ENCODE peak calls at places on chromosomes 12 and 14, in ten cellular contexts. X, I, U, P, S, C, D, W, J and V are unnamed samples.

GRCh38 chr12:68614105-68614679 is 3.5 kb downstream of the RAP1B start:
- DNase-seq in C (no peak), I (no peak), P (no peak), D (no peak), S (no peak), W (no peak), U (no peak), J (no peak), X (no peak), V (no peak)

GRCh38 chr14:103867523-103867953 is 20.2 kb upstream of the PPP1R13B start:
- DNase-seq in P (no peak), W (no peak), I (peak), U (no peak), S (no peak), C (no peak), D (no peak), J (no peak), X (no peak), V (no peak)

GRCh38 chr12:3962661-3963483 is 89.7 kb upstream of the PARP11 start:
- DNase-seq in I (no peak), D (no peak), W (no peak), P (peak), C (no peak), U (no peak), J (no peak), X (no peak), S (no peak), V (peak)

GRCh38 chr12:90246673-90247072 is 538.0 kb upstream of the ATP2B1 start:
- DNase-seq in P (no peak), D (no peak), S (no peak), W (no peak), C (no peak), U (no peak), I (no peak), X (no peak), J (no peak), V (no peak)

GRCh38 chr12:135127-135526 is 68.6 kb downstream of the IQSEC3 start:
- DNase-seq in I (no peak), D (no peak), X (no peak), J (no peak), C (no peak), W (no peak), U (no peak), P (no peak), S (no peak), V (no peak)

GRCh38 chr14:104172880-104173279 is 34.5 kb downstream of the KIF26A start:
- DNase-seq in W (no peak), J (no peak), S (no peak), X (no peak), U (no peak), P (no peak), D (no peak), I (no peak), C (no peak), V (no peak)

GRCh38 chr12:41932470-41932991 is 212.1 kb downstream of the GXYLT1 start:
- DNase-seq in I (peak), J (peak), U (no peak), C (peak), S (no peak), W (peak), P (peak), X (no peak), D (peak), V (peak)

GRCh38 chr12:25866586-25867378 is 91.7 kb upstream of the RASSF8 start:
- DNase-seq in I (no peak), C (no peak), W (no peak), U (no peak), P (no peak), X (no peak), D (no peak), J (no peak), S (no peak), V (no peak)

GRCh38 chr14:20681348-20682126 is 2.8 kb upstream of the RNASE4 start:
- DNase-seq in I (peak), P (peak), X (peak), S (peak), U (peak), J (peak), W (peak), C (peak), D (peak), V (peak)

GRCh38 chr12:91395628-91396027 is 213.0 kb upstream of the DCN start:
- DNase-seq in U (no peak), W (no peak), I (no peak), C (no peak), J (no peak), D (no peak), P (no peak), S (no peak), X (no peak), V (no peak)

GRCh38 chr12:724194-724855 is 28.1 kb upstream of the WNK1 start:
- DNase-seq in I (no peak), J (no peak), C (no peak), W (no peak), P (no peak), U (no peak), S (no peak), X (peak), D (no peak), V (no peak)

GRCh38 chr12:45543887-45544286 is 185.6 kb upstream of the ARID2 start:
- DNase-seq in X (peak), I (peak), C (peak), J (no peak), D (peak), W (no peak), S (peak), U (peak), P (peak), V (peak)

GRCh38 chr14:21308132-21308478 is 28.2 kb downstream of the RPGRIP1 start:
- DNase-seq in D (no peak), P (no peak), U (no peak), J (no peak), X (no peak), C (no peak), W (no peak), I (no peak), S (peak), V (no peak)

GRCh38 chr14:59631237-59631636 is 54.6 kb upstream of the CCDC175 start:
- DNase-seq in X (no peak), S (peak), D (no peak), I (no peak), U (no peak), P (no peak), C (no peak), W (no peak), J (no peak), V (no peak)

GRCh38 chr12:43148711-43149110 is 403.3 kb downstream of the ADAMTS20 start:
- DNase-seq in I (no peak), P (no peak), X (no peak), J (no peak), D (no peak), C (no peak), S (no peak), U (no peak), W (no peak), V (no peak)

GRCh38 chr14:93564918-93565317 is 134.2 kb downstream of the UNC79 start:
- DNase-seq in W (no peak), I (no peak), X (no peak), D (no peak), S (no peak), U (no peak), C (no peak), P (no peak), J (no peak), V (no peak)

GRCh38 chr12:2625267-2625666 is 169.5 kb upstream of the FKBP4 start:
- DNase-seq in W (no peak), P (no peak), S (no peak), C (no peak), X (no peak), U (no peak), I (no peak), D (no peak), J (no peak), V (no peak)

GRCh38 chr14:55610717-55611370 is 30.8 kb downstream of the KTN1 start:
- DNase-seq in P (peak), X (no peak), I (no peak), J (no peak), C (no peak), D (no peak), U (no peak), S (no peak), W (no peak), V (no peak)

GRCh38 chr12:70246580-70246979 is 3.3 kb downstream of the CNOT2 start:
- DNase-seq in W (no peak), I (no peak), U (peak), S (no peak), X (no peak), D (no peak), P (no peak), C (no peak), J (no peak), V (no peak)

GRCh38 chr14:44963775-44964380 is 1.9 kb downstream of the TOGARAM1 start:
- DNase-seq in S (peak), U (no peak), I (no peak), P (peak), W (no peak), D (peak), C (no peak), J (no peak), X (no peak), V (no peak)

GRCh38 chr12:116863275-116863767 is 17.9 kb downstream of the HRK start:
- DNase-seq in C (no peak), P (no peak), X (peak), D (peak), U (peak), J (no peak), S (peak), W (no peak), I (no peak), V (no peak)

GRCh38 chr12:124487065-124487833 is 80.2 kb downstream of the NCOR2 start:
- DNase-seq in I (no peak), U (no peak), X (no peak), W (no peak), P (no peak), D (no peak), C (no peak), J (peak), S (no peak), V (no peak)

GRCh38 chr14:103543721-103544626 is 15.0 kb downstream of the TRMT61A start:
- DNase-seq in D (no peak), W (no peak), X (no peak), I (no peak), P (peak), C (no peak), J (peak), U (no peak), S (no peak), V (no peak)

GRCh38 chr12:43362910-43363694 is 188.9 kb downstream of the ADAMTS20 start:
- DNase-seq in I (no peak), C (no peak), W (no peak), S (no peak), D (no peak), J (no peak), X (no peak), P (no peak), U (peak), V (no peak)

GRCh38 chr14:64826333-64826732 is 53.4 kb downstream of the SPTB start:
- DNase-seq in P (no peak), X (no peak), U (peak), W (no peak), S (no peak), J (no peak), C (no peak), I (no peak), D (no peak), V (no peak)

GRCh38 chr12:48002773-48003218 is 1.5 kb downstream of the COL2A1 start:
- DNase-seq in W (no peak), D (peak), C (no peak), U (peak), X (no peak), J (no peak), S (no peak), I (peak), P (no peak), V (no peak)

GRCh38 chr12:98373019-98373554 is 142.3 kb upstream of the TMPO start:
- DNase-seq in D (peak), X (peak), I (no peak), P (no peak), U (peak), S (peak), C (no peak), W (no peak), J (no peak), V (no peak)

GRCh38 chr14:50310445-50310844 is 1.6 kb downstream of the L2HGDH start:
- DNase-seq in C (no peak), U (no peak), S (no peak), D (no peak), W (no peak), I (no peak), J (no peak), P (no peak), X (no peak), V (no peak)

GRCh38 chr14:50308363-50308762 is 3.7 kb downstream of the L2HGDH start:
- DNase-seq in J (no peak), U (peak), P (no peak), D (no peak), S (peak), I (no peak), W (no peak), C (no peak), X (no peak), V (no peak)

GRCh38 chr14:50311337-50311973 is 574 bp downstream of the L2HGDH start:
- DNase-seq in X (no peak), D (peak), C (peak), W (no peak), J (no peak), U (no peak), S (peak), I (no peak), P (no peak), V (no peak)

GRCh38 chr14:50312734-50313054 is 570 bp downstream of the DMAC2L start:
- DNase-seq in D (no peak), I (no peak), P (no peak), J (no peak), W (no peak), S (peak), X (no peak), C (peak), U (no peak), V (no peak)

GRCh38 chr14:50311974-50312733 is at the start of the genes DMAC2L and L2HGDH:
- DNase-seq in P (peak), W (peak), C (peak), I (peak), D (peak), X (peak), S (peak), J (peak), U (peak), V (peak)
- TF ChIP-seq POLR2A in P (peak), W (peak), C (peak), I (no peak), D (peak), X (peak), S (peak), J (peak), U (peak), V (peak)

DNA sequence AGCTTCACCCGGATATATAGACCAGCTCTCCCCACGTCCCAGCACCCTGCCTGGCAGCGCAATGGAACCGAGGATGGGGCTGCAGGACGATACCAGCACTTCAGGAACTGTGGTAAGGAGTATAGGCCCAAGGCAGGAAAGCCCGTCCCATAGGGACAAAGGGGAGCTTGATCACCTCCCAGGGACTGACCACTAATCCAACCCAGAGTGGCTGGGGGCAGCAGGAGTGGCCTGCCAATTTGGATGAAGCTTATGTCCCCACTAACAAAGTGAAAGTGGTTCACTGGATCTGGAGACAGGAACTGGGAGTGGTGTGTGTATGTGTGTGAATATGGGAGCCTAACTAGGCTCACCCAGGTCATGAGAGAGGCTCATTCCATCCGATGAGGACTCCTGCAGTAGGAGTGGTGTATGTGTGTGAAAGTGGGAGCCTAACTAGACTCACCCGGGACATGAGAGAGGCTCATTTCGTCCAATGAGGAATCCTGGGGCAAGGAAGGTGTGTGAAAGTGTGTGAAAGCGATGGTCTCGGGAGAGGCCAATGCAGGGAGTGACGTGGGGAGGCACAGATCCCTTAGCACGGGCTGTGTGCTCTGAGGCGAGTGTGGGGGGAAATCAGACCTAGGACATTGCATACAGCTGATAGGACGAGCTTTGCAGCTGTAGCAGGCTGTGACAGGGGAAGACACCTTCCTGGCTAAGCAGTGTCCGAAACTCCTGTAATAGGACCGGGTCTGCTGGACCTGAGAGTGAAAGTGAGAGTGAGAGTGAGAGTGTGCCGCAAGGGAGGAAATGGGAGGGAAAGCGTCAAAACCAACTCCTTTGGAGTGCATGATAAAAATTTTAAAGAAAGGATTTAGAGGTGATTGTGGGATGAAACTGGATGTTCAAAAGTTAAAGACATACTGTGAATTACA is 25.7 kb downstream of the KLRK1 start:
- DNase-seq in C (peak), P (peak), W (no peak), S (peak), U (peak), I (peak), J (peak), X (no peak), D (peak), V (no peak)
- H3K4me3 ChIP-seq in C (peak), P (peak), W (peak), S (peak), U (peak), I (peak), J (peak), X (peak), D (peak), V (peak)

DNA sequence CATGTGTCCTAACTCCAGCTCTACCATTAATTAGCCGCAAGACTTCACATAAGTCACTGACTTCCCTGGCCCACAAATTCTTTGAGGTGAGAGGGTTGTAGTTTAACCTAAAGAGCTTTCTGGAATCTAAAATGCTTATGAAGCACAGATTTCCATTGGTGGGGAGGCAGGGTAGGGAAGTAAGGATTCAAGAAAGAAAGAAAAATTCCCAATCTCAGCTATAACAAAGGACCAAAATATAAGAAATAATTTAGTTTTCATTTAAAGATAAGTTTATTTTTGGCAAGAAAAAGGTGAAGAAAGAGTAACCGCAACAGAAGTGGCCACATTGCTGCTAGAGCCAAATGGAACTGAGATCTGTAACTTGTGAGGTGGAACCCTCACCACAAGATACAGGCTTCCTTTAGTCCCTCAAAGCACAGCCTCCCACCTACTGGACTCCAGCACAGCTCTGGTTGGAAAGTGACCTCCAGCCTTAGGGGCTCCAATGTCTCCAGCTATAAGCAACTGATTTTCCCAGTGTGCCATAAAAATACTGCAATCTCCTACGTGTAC is 23.6 kb downstream of the DAD1 start:
- DNase-seq in U (no peak), D (no peak), J (no peak), P (no peak), I (no peak), W (no peak), S (no peak), C (no peak), X (no peak), V (no peak)
- TF ChIP-seq POLR2A in U (no peak), D (no peak), J (no peak), P (no peak), I (no peak), W (no peak), S (no peak), C (no peak), X (no peak), V (no peak)

GRCh38 chr14:24131549-24131966 is 1.1 kb downstream of the FITM1 start:
- DNase-seq in S (no peak), I (no peak), X (no peak), U (no peak), W (no peak), D (no peak), C (no peak), J (no peak), P (peak), V (no peak)

GRCh38 chr14:24132976-24133375 is 2.5 kb downstream of the FITM1 start:
- DNase-seq in J (no peak), D (no peak), W (no peak), X (no peak), I (no peak), S (no peak), P (no peak), C (no peak), U (no peak), V (no peak)

GRCh38 chr14:24130717-24131548 is 474 bp downstream of the FITM1 start:
- DNase-seq in X (no peak), P (peak), D (no peak), J (no peak), C (no peak), W (no peak), I (no peak), S (peak), U (no peak), V (no peak)

GRCh38 chr14:24133730-24134129 is 2.3 kb upstream of the PSME1 start:
- DNase-seq in S (no peak), X (no peak), W (no peak), U (no peak), C (no peak), D (no peak), I (no peak), P (no peak), J (no peak), V (no peak)

GRCh38 chr14:24132061-24132685 is 1.7 kb downstream of the FITM1 start:
- DNase-seq in X (no peak), D (no peak), W (peak), U (no peak), I (peak), S (no peak), J (no peak), C (no peak), P (peak), V (no peak)
- H3K4me3 ChIP-seq in X (no peak), D (no peak), W (peak), U (no peak), I (no peak), S (no peak), J (no peak), C (no peak), P (peak), V (no peak)

DNA sequence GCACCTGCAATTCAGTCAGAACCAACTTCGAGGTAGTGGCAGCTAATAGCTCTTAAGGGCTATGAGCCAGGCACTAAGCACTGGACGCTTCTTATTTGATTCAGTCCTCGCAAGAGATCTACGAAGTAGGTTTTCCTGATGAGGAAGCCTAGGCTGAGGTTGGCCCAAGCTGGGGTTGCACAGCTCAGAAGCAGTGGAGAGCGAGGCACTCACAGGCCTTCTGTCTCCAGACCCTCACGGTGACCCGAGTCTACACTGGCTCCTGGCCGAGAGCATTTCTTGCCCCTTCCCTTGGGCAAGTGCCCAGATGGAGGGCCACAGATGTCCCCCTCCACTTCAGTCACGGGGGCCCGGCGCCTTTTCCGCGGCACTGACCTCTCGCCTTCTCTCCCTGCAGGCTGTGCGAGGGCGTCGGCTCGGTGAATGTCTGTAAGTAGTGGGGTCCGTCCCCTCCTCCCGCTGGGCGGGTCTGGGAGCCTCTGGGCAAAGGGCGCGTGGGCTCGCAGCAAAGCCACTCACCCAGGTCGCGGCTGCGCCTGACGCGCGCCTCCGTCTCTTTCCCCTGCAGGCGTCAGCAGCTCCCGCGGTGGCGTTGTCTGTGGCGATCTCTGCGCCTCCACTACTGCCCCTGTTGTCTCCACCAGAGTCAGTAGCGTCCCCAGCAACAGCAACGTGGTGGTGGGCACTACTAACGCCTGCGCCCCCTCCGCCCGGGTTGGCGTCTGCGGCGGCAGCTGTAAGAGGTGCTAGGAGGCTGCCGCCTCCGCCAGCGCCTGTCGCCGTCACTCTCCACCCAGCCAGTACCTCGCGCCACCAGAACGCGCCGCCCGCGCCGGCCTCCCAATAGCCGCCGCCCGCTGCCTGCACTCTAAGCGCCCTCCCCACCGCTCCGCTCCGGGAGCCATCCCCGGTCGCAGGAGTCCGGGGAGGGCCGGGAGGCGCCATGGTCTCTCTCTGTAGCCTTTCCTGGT is 13.1 kb downstream of the KRT83 start:
- DNase-seq in X (peak), J (no peak), S (no peak), C (no peak), I (peak), P (peak), W (peak), U (peak), D (peak), V (no peak)
- TF ChIP-seq POLR2A in X (no peak), J (no peak), S (no peak), C (no peak), I (no peak), P (no peak), W (no peak), U (no peak), D (no peak), V (no peak)

GRCh38 chr12:53097564-53098353 is at the start of gene IGFBP6:
- DNase-seq in W (no peak), U (peak), J (peak), X (no peak), C (peak), S (no peak), D (peak), I (peak), P (peak), V (peak)
- H3K4me3 ChIP-seq in W (peak), U (peak), J (peak), X (peak), C (peak), S (peak), D (peak), I (peak), P (peak), V (peak)

GRCh38 chr12:50084775-50085614 is at the start of gene SMARCD1:
- DNase-seq in U (peak), P (peak), S (peak), C (peak), I (peak), X (peak), J (peak), D (peak), W (peak), V (peak)
- TF ChIP-seq POLR2A in U (peak), P (no peak), S (peak), C (peak), I (no peak), X (peak), J (no peak), D (no peak), W (no peak), V (no peak)